ENCODE peak calls at places on chromosomes 6 and 20, in seven cellular contexts. W is lung; D is BE2C; S is glutamatergic neuron; Q is stimulated activated CD8-positive, alpha-beta memory T cell treated with anti-CD3 and anti-CD28 coated beads, Interleukin-15, amount 100 ng/mL, for 1 hour; J is amygdala; X is M059J. M is an unnamed sample.

GRCh38 chr20:38566199-38566598 is 14.8 kb upstream of the ADIG start:
- DNase-seq in W (no peak), X (no peak), D (no peak), S (no peak), Q (no peak), J (no peak), M (no peak)

GRCh38 chr6:101344885-101345284 is 48.6 kb upstream of the GRIK2 start:
- DNase-seq in X (no peak), Q (no peak), J (no peak), S (no peak), W (no peak), D (no peak), M (no peak)

GRCh38 chr20:54995021-54995420 is 519.6 kb downstream of the DOK5 start:
- DNase-seq in J (no peak), W (no peak), D (no peak), X (peak), S (no peak), Q (no peak), M (no peak)

GRCh38 chr20:17910828-17911294 is 57.7 kb downstream of the SNX5 start:
- DNase-seq in W (peak), D (no peak), Q (no peak), X (peak), S (no peak), J (no peak), M (peak)

GRCh38 chr6:154432533-154433476 is 76.2 kb upstream of the IPCEF1 start:
- DNase-seq in D (no peak), J (no peak), Q (no peak), S (no peak), X (peak), W (no peak), M (no peak)

GRCh38 chr20:22531056-22531615 is 53.2 kb downstream of the FOXA2 start:
- DNase-seq in Q (no peak), W (no peak), S (no peak), X (no peak), D (no peak), J (no peak), M (no peak)

GRCh38 chr6:158799051-158799792 is 19.9 kb downstream of the EZR start:
- DNase-seq in J (no peak), D (peak), S (no peak), W (no peak), X (peak), Q (no peak), M (peak)

GRCh38 chr6:131470549-131470948 is 102.5 kb upstream of the ARG1 start:
- DNase-seq in W (no peak), D (no peak), J (no peak), S (no peak), X (peak), Q (no peak), M (no peak)

GRCh38 chr20:58161192-58161591 is 67.3 kb downstream of the ANKRD60 start:
- DNase-seq in X (no peak), J (no peak), W (no peak), D (no peak), S (no peak), Q (no peak), M (peak)

GRCh38 chr6:136439514-136440186 is 110.6 kb downstream of the MAP7 start:
- DNase-seq in J (no peak), X (no peak), D (no peak), S (no peak), W (no peak), Q (no peak), M (peak)

GRCh38 chr20:46784450-46785127 is 75.1 kb downstream of the SLC2A10 start:
- DNase-seq in X (peak), W (no peak), Q (no peak), J (no peak), D (no peak), S (no peak), M (no peak)

GRCh38 chr6:26309731-26310142 is 55.3 kb upstream of the BTN3A2 start:
- DNase-seq in Q (no peak), D (no peak), W (no peak), J (no peak), S (no peak), X (peak), M (no peak)

GRCh38 chr6:55014321-55015088 is 159.8 kb upstream of the HCRTR2 start:
- DNase-seq in S (no peak), D (no peak), W (no peak), J (no peak), Q (no peak), X (peak), M (no peak)

GRCh38 chr6:79399499-79399898 is 137.7 kb downstream of the LCA5 start:
- DNase-seq in D (no peak), W (no peak), J (no peak), Q (no peak), X (no peak), S (no peak), M (no peak)

GRCh38 chr20:58075565-58075964 is 152.9 kb downstream of the ANKRD60 start:
- DNase-seq in J (no peak), X (no peak), Q (no peak), W (peak), S (no peak), D (peak), M (no peak)

M was measured in Peyer's patch.